ENCODE peak calls at places on chromosomes 3 and 15, in four cellular contexts. L is IMR-90, Z is K562, P is GM12878. O is an unnamed sample.

GRCh38 chr15:68730491-68731317 is 90.0 kb downstream of the ANP32A start:
- DNase-seq in L (peak; percentile 51), Z (peak; percentile 26), P (no peak), O (peak; percentile 53)

GRCh38 chr3:192915306-192915705 is 2.4 kb downstream of the MB21D2 start:
- DNase-seq in L (peak; percentile 68), Z (no peak), P (no peak), O (peak; percentile 21)

GRCh38 chr15:38683382-38684242 is 119.0 kb upstream of the RASGRP1 start:
- DNase-seq in L (peak; percentile 53), Z (peak; percentile 29), P (no peak), O (peak; percentile 43)

GRCh38 chr3:11706604-11707003 is 62.9 kb upstream of the VGLL4 start:
- DNase-seq in L (no peak), Z (no peak), P (no peak), O (no peak)

GRCh38 chr3:16103472-16103871 is 71.0 kb upstream of the GALNT15 start:
- DNase-seq in L (peak; percentile 94), Z (no peak), P (no peak), O (no peak)

GRCh38 chr3:124059580-124059979 is 67.7 kb upstream of the ROPN1 start:
- DNase-seq in L (peak; percentile 52), Z (no peak), P (no peak), O (no peak)

GRCh38 chr3:25897019-25897418 is 107.1 kb downstream of the OXSM start:
- DNase-seq in L (no peak), Z (peak; percentile 68), P (no peak), O (no peak)

GRCh38 chr3:119677641-119677934 is 382 bp upstream of the COX17 start:
- DNase-seq in L (no peak), Z (no peak), P (no peak), O (no peak)

GRCh38 chr15:76501726-76502125 is 165.2 kb downstream of the ISL2 start:
- DNase-seq in L (peak; percentile 55), Z (no peak), P (no peak), O (no peak)

GRCh38 chr3:45644467-45645201 is 44.6 kb upstream of the SACM1L start:
- DNase-seq in L (peak; percentile 93), Z (no peak), P (no peak), O (no peak)

GRCh38 chr3:27639271-27639670 is 82.9 kb downstream of the EOMES start:
- DNase-seq in L (no peak), Z (no peak), P (no peak), O (no peak)

GRCh38 chr15:74202461-74203401 is at the start of gene STRA6:
- DNase-seq in L (no peak), Z (peak; percentile 52), P (no peak), O (peak; percentile 90)

GRCh38 chr15:74201656-74202420 is 749 bp downstream of the STRA6 start:
- DNase-seq in L (no peak), Z (no peak), P (no peak), O (peak; percentile 65)

GRCh38 chr15:74199293-74199645 is 3.3 kb downstream of the STRA6 start:
- DNase-seq in L (no peak), Z (no peak), P (no peak), O (no peak)

GRCh38 chr15:74200871-74201419 is 1.6 kb downstream of the STRA6 start:
- DNase-seq in L (peak; percentile 52), Z (no peak), P (no peak), O (peak; percentile 56)

GRCh38 chr15:74200394-74200793 is 2.2 kb downstream of the STRA6 start:
- DNase-seq in L (peak; percentile 76), Z (no peak), P (no peak), O (peak; percentile 35)
- TF ChIP-seq RCOR1 in L (no peak), Z (no peak), P (no peak), O (no peak)

GRCh38 chr3:112358311-112358780 is 25.4 kb downstream of the CD200 start:
- DNase-seq in L (peak; percentile 7), Z (no peak), P (no peak), O (no peak)
- TF ChIP-seq MXI1 in L (no peak), Z (no peak), P (no peak), O (no peak)

DNA sequence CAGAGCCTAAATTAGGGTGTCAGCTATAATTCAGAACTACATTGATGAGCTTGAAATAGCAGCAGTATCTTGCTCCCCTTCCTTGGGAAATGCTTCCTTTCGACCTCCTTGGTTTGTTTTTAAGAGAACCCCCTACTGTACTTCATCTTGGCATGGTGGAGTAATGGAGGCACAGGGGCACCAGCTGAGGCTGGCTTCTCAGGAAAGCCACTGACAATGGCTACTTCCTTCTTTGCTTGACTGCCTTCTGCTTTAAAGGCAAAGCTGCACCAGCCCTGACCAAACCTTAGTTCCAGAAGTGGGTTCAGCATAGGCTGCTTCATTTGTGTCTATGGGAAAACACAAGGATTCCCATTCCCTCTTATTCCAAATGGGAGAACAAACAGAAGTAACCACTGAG is 1.5 kb upstream of the FBXL22 start:
- DNase-seq in L (no peak), Z (no peak), P (no peak), O (no peak)
- TF ChIP-seq RAD21 in L (no peak), Z (no peak), P (no peak), O (no peak)

GRCh38 chr15:79283252-79284048 is 928 bp downstream of the ANKRD34C start:
- DNase-seq in L (peak; percentile 21), Z (peak; percentile 56), P (no peak), O (peak; percentile 69)
- TF ChIP-seq RCOR1 in L (no peak), Z (no peak), P (no peak), O (no peak)

DNA sequence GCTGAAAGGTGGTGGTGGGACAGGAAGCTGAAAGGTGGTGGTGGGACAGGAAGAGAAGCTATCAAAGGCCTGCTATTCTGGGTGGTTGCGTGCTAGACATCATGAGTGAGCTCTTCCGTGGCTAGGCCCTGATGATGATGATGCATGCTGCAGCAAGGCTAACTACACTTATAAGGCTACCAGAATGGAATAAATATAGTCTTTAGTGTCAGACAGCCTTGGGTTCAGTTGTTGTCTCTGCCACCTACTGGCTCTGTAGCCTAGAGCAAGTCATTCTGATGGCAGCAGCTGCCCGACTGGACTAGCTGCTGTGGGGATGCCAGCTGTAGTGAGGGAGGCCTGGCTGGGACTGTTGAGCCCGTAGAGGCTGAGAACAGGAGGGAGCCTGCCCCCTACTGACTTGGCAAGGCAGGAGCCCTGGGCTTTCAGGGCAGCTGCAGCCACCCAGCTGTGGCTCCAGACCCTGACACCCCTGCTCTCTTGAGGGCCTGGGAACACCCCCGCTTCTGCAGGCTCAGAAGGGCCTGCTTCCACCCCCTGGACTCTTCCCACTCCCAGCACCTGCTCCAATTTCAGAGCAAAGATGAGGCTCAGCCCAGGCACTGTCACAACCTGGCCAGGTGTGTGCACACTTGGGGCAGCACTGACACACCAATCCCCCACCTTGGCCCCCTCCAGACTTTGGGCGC is 21.4 kb upstream of the ZBED2 start:
- DNase-seq in L (peak; percentile 18), Z (no peak), P (no peak), O (no peak)
- TF ChIP-seq MXI1 in L (no peak), Z (no peak), P (no peak), O (no peak)

GRCh38 chr3:157109267-157110141 is 50.4 kb downstream of the CCNL1 start:
- DNase-seq in L (no peak), Z (peak; percentile 92), P (no peak), O (no peak)
- TF ChIP-seq RAD21 in L (no peak), Z (no peak), P (no peak), O (no peak)

DNA sequence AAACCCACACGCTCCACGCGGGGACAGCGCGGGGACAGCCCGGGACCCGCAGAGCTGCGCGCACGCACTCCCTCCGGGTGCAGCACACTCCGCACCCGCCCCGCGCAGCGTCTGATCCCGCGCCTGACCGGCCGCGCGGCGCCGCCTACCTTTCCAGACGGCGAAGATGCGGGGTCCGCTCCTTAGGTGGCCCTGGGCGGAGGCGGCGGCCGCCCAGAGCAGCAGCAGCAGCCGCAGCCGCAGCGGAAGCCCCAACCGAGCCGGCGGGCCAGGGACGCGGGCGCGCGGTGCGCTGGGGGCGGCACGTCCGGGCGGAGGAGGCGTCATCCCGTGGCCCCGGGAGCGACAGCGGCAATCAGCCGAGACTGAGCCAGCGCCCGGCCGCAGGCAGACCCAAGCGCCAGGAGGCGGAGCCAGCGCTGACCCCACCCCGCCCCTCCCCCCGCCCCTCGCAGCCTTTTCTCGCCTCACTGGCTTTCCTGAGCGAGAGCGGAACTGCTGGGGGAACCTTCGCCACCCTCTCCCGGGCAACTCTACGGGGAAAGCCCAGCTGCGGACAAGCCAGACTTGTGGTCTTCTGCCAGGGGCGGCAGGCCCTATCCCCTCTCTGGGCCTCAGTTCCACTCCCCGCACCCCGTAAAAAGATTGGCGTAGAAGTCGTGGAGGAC is at the start of gene SEMA7A:
- DNase-seq in L (peak; percentile 71), Z (peak; percentile 97), P (peak; percentile 57), O (peak; percentile 96)
- TF ChIP-seq RCOR1 in L (no peak), Z (no peak), P (peak; percentile 46), O (peak; percentile 7)

DNA sequence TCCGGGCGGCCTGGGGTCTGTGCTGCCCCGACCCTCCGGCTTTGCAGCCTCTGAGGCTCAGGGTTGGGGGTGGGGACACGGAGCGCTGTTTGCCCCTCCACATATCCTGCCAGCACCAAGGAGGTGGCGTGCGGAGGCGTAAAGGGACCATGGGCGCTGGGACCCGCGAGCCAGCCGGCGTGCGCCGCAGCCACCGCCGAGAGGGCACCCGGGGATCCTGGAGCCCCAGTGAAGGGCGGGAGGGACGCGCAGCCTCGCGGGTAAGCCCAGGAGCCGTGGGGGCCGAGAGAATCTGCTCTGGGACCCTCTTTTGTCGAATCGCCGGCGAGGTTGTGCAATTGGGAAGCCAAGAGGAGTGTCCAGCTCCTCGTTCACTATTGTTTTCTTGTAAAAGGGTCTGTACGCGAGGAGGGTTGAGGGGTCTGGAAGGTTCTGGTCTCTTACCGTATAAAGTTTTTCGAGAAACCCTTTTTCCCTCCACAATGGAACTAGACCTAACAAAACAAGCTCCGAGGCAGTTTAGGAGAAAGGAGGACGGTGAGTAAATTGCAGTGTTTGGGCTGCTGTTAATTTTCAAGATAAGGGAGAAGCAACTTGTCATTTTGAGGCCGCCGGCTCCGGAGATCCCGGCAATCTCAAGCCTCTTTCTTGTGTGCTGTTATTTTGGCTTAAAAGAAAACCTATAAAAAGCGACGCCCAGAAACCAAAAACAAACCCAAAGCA is 29.9 kb upstream of the ST3GAL6 start:
- DNase-seq in L (no peak), Z (no peak), P (no peak), O (peak; percentile 75)
- TF ChIP-seq MXI1 in L (no peak), Z (no peak), P (no peak), O (peak; percentile 16)

DNA sequence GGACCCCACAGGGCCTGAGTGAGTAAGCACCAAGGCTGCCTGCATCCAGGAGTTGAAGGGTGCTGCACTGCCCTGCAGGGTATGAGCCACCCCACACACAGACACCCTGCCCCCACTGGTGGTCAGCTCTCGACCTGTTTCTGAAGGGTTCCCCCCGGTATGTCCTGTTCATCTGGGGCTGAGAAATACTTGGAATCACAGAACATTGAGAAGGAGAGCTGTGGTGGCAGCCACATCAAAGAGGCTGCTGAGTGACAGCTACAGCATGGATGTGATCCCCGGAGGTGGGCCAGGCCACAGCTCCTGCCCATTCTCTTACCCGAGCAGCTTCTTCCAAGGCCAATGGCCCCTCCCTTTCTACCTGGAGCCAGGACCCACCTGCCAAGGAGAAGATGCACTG is 66.4 kb upstream of the PLXNA1 start:
- DNase-seq in L (no peak), Z (no peak), P (no peak), O (no peak)
- TF ChIP-seq RAD21 in L (no peak), Z (no peak), P (no peak), O (no peak)